ENCODE peak calls at places on chromosomes 6 and 20, in eight cellular contexts. One of them, this sample, is unnamed.

GRCh38 chr6:156846845-156847599 is 69.8 kb downstream of the ARID1B start:
- DNase-seq in CD8-positive, alpha-beta memory T cell: no peak
- DNase-seq in WERI-Rb-1: no peak
- DNase-seq in left lung: no peak
- DNase-seq in cardiac muscle cell: no peak
- DNase-seq in brain microvascular endothelial cell: no peak
- DNase-seq in naive thymus-derived CD4-positive, alpha-beta T cell: no peak
- DNase-seq in dorsolateral prefrontal cortex: no peak
- DNase-seq in this sample: no peak

GRCh38 chr6:52955871-52956270 is 39.2 kb downstream of the GSTA4 start:
- DNase-seq in CD8-positive, alpha-beta memory T cell: no peak
- DNase-seq in WERI-Rb-1: peak
- DNase-seq in left lung: no peak
- DNase-seq in cardiac muscle cell: no peak
- DNase-seq in brain microvascular endothelial cell: no peak
- DNase-seq in naive thymus-derived CD4-positive, alpha-beta T cell: no peak
- DNase-seq in dorsolateral prefrontal cortex: no peak
- DNase-seq in this sample: no peak

GRCh38 chr20:14497004-14497403 is 159.6 kb upstream of the FLRT3 start:
- DNase-seq in CD8-positive, alpha-beta memory T cell: no peak
- DNase-seq in WERI-Rb-1: no peak
- DNase-seq in left lung: no peak
- DNase-seq in cardiac muscle cell: no peak
- DNase-seq in brain microvascular endothelial cell: no peak
- DNase-seq in naive thymus-derived CD4-positive, alpha-beta T cell: no peak
- DNase-seq in dorsolateral prefrontal cortex: no peak
- DNase-seq in this sample: no peak

GRCh38 chr6:3551716-3552511 is 95.1 kb upstream of the SLC22A23 start:
- DNase-seq in CD8-positive, alpha-beta memory T cell: no peak
- DNase-seq in WERI-Rb-1: no peak
- DNase-seq in left lung: no peak
- DNase-seq in cardiac muscle cell: no peak
- DNase-seq in brain microvascular endothelial cell: no peak
- DNase-seq in naive thymus-derived CD4-positive, alpha-beta T cell: no peak
- DNase-seq in dorsolateral prefrontal cortex: no peak
- DNase-seq in this sample: no peak

GRCh38 chr20:38065764-38066375 is 32.3 kb downstream of the RPRD1B start:
- DNase-seq in CD8-positive, alpha-beta memory T cell: no peak
- DNase-seq in WERI-Rb-1: no peak
- DNase-seq in left lung: no peak
- DNase-seq in cardiac muscle cell: no peak
- DNase-seq in brain microvascular endothelial cell: no peak
- DNase-seq in naive thymus-derived CD4-positive, alpha-beta T cell: no peak
- DNase-seq in dorsolateral prefrontal cortex: peak
- DNase-seq in this sample: no peak

GRCh38 chr6:10411915-10412164 is 3.0 kb downstream of the TFAP2A start:
- DNase-seq in CD8-positive, alpha-beta memory T cell: no peak
- DNase-seq in WERI-Rb-1: no peak
- DNase-seq in left lung: no peak
- DNase-seq in cardiac muscle cell: no peak
- DNase-seq in brain microvascular endothelial cell: no peak
- DNase-seq in naive thymus-derived CD4-positive, alpha-beta T cell: no peak
- DNase-seq in dorsolateral prefrontal cortex: no peak
- DNase-seq in this sample: no peak

GRCh38 chr6:107704377-107705013 is 119.6 kb downstream of the SCML4 start:
- DNase-seq in CD8-positive, alpha-beta memory T cell: peak
- DNase-seq in WERI-Rb-1: no peak
- DNase-seq in left lung: no peak
- DNase-seq in cardiac muscle cell: peak
- DNase-seq in brain microvascular endothelial cell: peak
- DNase-seq in naive thymus-derived CD4-positive, alpha-beta T cell: no peak
- DNase-seq in dorsolateral prefrontal cortex: no peak
- DNase-seq in this sample: no peak

GRCh38 chr20:35629432-35630145 is 14.0 kb downstream of the SPAG4 start:
- DNase-seq in CD8-positive, alpha-beta memory T cell: no peak
- DNase-seq in WERI-Rb-1: no peak
- DNase-seq in left lung: no peak
- DNase-seq in cardiac muscle cell: no peak
- DNase-seq in brain microvascular endothelial cell: no peak
- DNase-seq in naive thymus-derived CD4-positive, alpha-beta T cell: no peak
- DNase-seq in dorsolateral prefrontal cortex: no peak
- DNase-seq in this sample: no peak

GRCh38 chr6:7112741-7113313 is 5.1 kb downstream of the RREB1 start:
- DNase-seq in CD8-positive, alpha-beta memory T cell: peak
- DNase-seq in WERI-Rb-1: peak
- DNase-seq in left lung: no peak
- DNase-seq in cardiac muscle cell: no peak
- DNase-seq in brain microvascular endothelial cell: no peak
- DNase-seq in naive thymus-derived CD4-positive, alpha-beta T cell: peak
- DNase-seq in dorsolateral prefrontal cortex: no peak
- DNase-seq in this sample: no peak

GRCh38 chr20:58547527-58548475 is 32.6 kb upstream of the APCDD1L start:
- DNase-seq in CD8-positive, alpha-beta memory T cell: no peak
- DNase-seq in WERI-Rb-1: no peak
- DNase-seq in left lung: no peak
- DNase-seq in cardiac muscle cell: no peak
- DNase-seq in brain microvascular endothelial cell: peak
- DNase-seq in naive thymus-derived CD4-positive, alpha-beta T cell: no peak
- DNase-seq in dorsolateral prefrontal cortex: no peak
- DNase-seq in this sample: no peak

GRCh38 chr20:1887321-1887720 is 7.9 kb upstream of the SIRPA start:
- DNase-seq in CD8-positive, alpha-beta memory T cell: no peak
- DNase-seq in WERI-Rb-1: no peak
- DNase-seq in left lung: no peak
- DNase-seq in cardiac muscle cell: no peak
- DNase-seq in brain microvascular endothelial cell: no peak
- DNase-seq in naive thymus-derived CD4-positive, alpha-beta T cell: no peak
- DNase-seq in dorsolateral prefrontal cortex: no peak
- DNase-seq in this sample: no peak

GRCh38 chr6:165049362-165049761 is 260.0 kb downstream of the C6orf118 start:
- DNase-seq in CD8-positive, alpha-beta memory T cell: no peak
- DNase-seq in WERI-Rb-1: peak
- DNase-seq in left lung: no peak
- DNase-seq in cardiac muscle cell: peak
- DNase-seq in brain microvascular endothelial cell: no peak
- DNase-seq in naive thymus-derived CD4-positive, alpha-beta T cell: no peak
- DNase-seq in dorsolateral prefrontal cortex: no peak
- DNase-seq in this sample: no peak

GRCh38 chr6:111478749-111479148 is 4.3 kb downstream of the REV3L start:
- DNase-seq in CD8-positive, alpha-beta memory T cell: peak
- DNase-seq in WERI-Rb-1: no peak
- DNase-seq in left lung: no peak
- DNase-seq in cardiac muscle cell: peak
- DNase-seq in brain microvascular endothelial cell: peak
- DNase-seq in naive thymus-derived CD4-positive, alpha-beta T cell: peak
- DNase-seq in dorsolateral prefrontal cortex: no peak
- DNase-seq in this sample: no peak

GRCh38 chr20:35307666-35308653 is 15.7 kb upstream of the FAM83C start:
- DNase-seq in CD8-positive, alpha-beta memory T cell: no peak
- DNase-seq in WERI-Rb-1: no peak
- DNase-seq in left lung: no peak
- DNase-seq in cardiac muscle cell: peak
- DNase-seq in brain microvascular endothelial cell: no peak
- DNase-seq in naive thymus-derived CD4-positive, alpha-beta T cell: no peak
- DNase-seq in dorsolateral prefrontal cortex: peak
- DNase-seq in this sample: peak

GRCh38 chr6:16481680-16482079 is 243.3 kb downstream of the GMPR start:
- DNase-seq in CD8-positive, alpha-beta memory T cell: peak
- DNase-seq in WERI-Rb-1: no peak
- DNase-seq in left lung: no peak
- DNase-seq in cardiac muscle cell: peak
- DNase-seq in brain microvascular endothelial cell: no peak
- DNase-seq in naive thymus-derived CD4-positive, alpha-beta T cell: peak
- DNase-seq in dorsolateral prefrontal cortex: no peak
- DNase-seq in this sample: no peak

DNA sequence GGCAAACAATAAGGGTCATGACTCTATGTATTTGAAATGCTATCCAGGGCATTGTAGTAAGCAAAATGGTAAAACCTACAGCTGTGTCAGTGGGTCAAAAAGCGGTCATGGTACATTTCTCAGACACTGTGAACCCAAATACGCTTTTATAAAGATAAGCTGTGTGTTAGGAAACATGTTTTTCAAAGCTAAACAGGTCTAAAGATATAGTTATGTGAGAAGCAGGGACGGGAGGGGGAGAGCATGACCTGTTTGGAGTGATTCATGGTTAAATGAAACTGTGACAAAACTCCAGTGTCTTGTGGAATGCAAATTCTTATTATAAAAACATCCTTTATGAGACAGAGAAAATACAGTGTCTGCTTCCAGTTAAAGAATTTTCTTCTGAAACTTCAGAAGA is 205.4 kb upstream of the BMP2 start:
- DNase-seq in CD8-positive, alpha-beta memory T cell: no peak
- DNase-seq in WERI-Rb-1: no peak
- DNase-seq in left lung: no peak
- DNase-seq in cardiac muscle cell: peak
- DNase-seq in brain microvascular endothelial cell: peak
- DNase-seq in naive thymus-derived CD4-positive, alpha-beta T cell: no peak
- DNase-seq in dorsolateral prefrontal cortex: no peak
- DNase-seq in this sample: no peak
- H3K27ac ChIP-seq in CD8-positive, alpha-beta memory T cell: no peak
- H3K27ac ChIP-seq in WERI-Rb-1: no peak
- H3K27ac ChIP-seq in left lung: no peak
- H3K27ac ChIP-seq in cardiac muscle cell: no peak
- H3K27ac ChIP-seq in brain microvascular endothelial cell: peak
- H3K27ac ChIP-seq in naive thymus-derived CD4-positive, alpha-beta T cell: no peak
- H3K27ac ChIP-seq in dorsolateral prefrontal cortex: no peak
- H3K27ac ChIP-seq in this sample: no peak

DNA sequence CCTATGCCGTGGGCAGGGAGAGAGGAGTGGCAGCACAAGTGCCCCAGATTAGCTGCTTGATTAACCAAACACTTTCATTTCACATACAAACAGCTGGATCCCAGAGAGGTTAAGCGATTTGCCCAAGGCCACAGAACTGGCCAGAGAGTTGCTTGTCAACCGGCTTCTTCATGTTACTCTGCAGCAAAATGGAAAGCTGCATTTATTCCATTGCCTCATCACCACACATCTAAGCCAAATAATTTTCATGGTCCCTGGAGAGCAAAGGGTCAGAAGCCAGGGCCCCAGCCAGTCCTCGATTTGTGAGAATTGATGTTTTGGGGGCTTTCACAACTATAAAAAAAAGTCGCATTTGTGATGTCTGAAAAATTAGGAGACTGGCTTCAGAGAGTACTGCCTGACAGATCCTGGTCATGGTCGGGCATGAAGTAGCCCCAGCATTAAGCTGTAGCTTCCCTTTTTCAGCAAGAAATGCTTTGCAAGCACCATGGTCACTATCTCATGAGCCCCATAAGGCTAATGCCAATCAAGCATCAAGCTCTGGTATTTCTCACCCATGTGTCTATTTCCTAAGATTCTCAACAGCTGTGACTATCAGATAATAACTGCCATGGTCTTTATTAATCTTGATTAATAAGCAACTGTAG is 95.8 kb downstream of the BANF2 start:
- DNase-seq in CD8-positive, alpha-beta memory T cell: no peak
- DNase-seq in WERI-Rb-1: no peak
- DNase-seq in left lung: no peak
- DNase-seq in cardiac muscle cell: peak
- DNase-seq in brain microvascular endothelial cell: no peak
- DNase-seq in naive thymus-derived CD4-positive, alpha-beta T cell: no peak
- DNase-seq in dorsolateral prefrontal cortex: no peak
- DNase-seq in this sample: no peak
- H3K27ac ChIP-seq in CD8-positive, alpha-beta memory T cell: no peak
- H3K27ac ChIP-seq in WERI-Rb-1: no peak
- H3K27ac ChIP-seq in left lung: peak
- H3K27ac ChIP-seq in cardiac muscle cell: no peak
- H3K27ac ChIP-seq in brain microvascular endothelial cell: no peak
- H3K27ac ChIP-seq in naive thymus-derived CD4-positive, alpha-beta T cell: no peak
- H3K27ac ChIP-seq in dorsolateral prefrontal cortex: no peak
- H3K27ac ChIP-seq in this sample: no peak

DNA sequence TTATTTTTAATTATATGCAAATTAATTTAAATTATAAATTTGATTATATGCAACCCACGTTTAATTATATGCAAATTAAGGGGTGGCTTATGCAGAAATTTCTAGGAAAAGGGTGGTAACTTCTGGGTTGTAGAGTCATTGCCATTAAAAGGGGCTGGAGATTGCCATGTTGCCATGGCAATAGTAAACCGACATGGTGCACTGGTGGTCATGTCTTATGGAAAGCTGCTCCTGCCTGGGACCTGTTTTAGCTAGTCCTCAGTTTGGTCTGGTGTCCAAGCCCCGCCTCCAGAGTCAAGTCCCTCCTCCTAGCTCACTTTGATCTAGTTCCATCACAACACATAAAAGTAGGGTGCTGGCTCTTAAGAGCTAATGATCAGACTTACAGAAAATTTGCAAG is 5.4 kb downstream of the SLC22A2 start:
- DNase-seq in CD8-positive, alpha-beta memory T cell: no peak
- DNase-seq in WERI-Rb-1: no peak
- DNase-seq in left lung: no peak
- DNase-seq in cardiac muscle cell: no peak
- DNase-seq in brain microvascular endothelial cell: no peak
- DNase-seq in naive thymus-derived CD4-positive, alpha-beta T cell: no peak
- DNase-seq in dorsolateral prefrontal cortex: no peak
- DNase-seq in this sample: no peak
- H3K27ac ChIP-seq in CD8-positive, alpha-beta memory T cell: no peak
- H3K27ac ChIP-seq in WERI-Rb-1: no peak
- H3K27ac ChIP-seq in left lung: no peak
- H3K27ac ChIP-seq in cardiac muscle cell: no peak
- H3K27ac ChIP-seq in brain microvascular endothelial cell: no peak
- H3K27ac ChIP-seq in naive thymus-derived CD4-positive, alpha-beta T cell: no peak
- H3K27ac ChIP-seq in dorsolateral prefrontal cortex: no peak
- H3K27ac ChIP-seq in this sample: no peak

GRCh38 chr6:18412073-18412472 is 24.9 kb downstream of the RNF144B start:
- DNase-seq in CD8-positive, alpha-beta memory T cell: no peak
- DNase-seq in WERI-Rb-1: no peak
- DNase-seq in left lung: no peak
- DNase-seq in cardiac muscle cell: no peak
- DNase-seq in brain microvascular endothelial cell: no peak
- DNase-seq in naive thymus-derived CD4-positive, alpha-beta T cell: no peak
- DNase-seq in dorsolateral prefrontal cortex: no peak
- DNase-seq in this sample: no peak

GRCh38 chr6:18410412-18410811 is 23.3 kb downstream of the RNF144B start:
- DNase-seq in CD8-positive, alpha-beta memory T cell: no peak
- DNase-seq in WERI-Rb-1: no peak
- DNase-seq in left lung: no peak
- DNase-seq in cardiac muscle cell: no peak
- DNase-seq in brain microvascular endothelial cell: no peak
- DNase-seq in naive thymus-derived CD4-positive, alpha-beta T cell: no peak
- DNase-seq in dorsolateral prefrontal cortex: no peak
- DNase-seq in this sample: no peak

GRCh38 chr6:18414102-18414501 is 27.0 kb downstream of the RNF144B start:
- DNase-seq in CD8-positive, alpha-beta memory T cell: no peak
- DNase-seq in WERI-Rb-1: no peak
- DNase-seq in left lung: no peak
- DNase-seq in cardiac muscle cell: no peak
- DNase-seq in brain microvascular endothelial cell: no peak
- DNase-seq in naive thymus-derived CD4-positive, alpha-beta T cell: no peak
- DNase-seq in dorsolateral prefrontal cortex: no peak
- DNase-seq in this sample: no peak

GRCh38 chr6:18413320-18413830 is 26.2 kb downstream of the RNF144B start:
- DNase-seq in CD8-positive, alpha-beta memory T cell: no peak
- DNase-seq in WERI-Rb-1: no peak
- DNase-seq in left lung: no peak
- DNase-seq in cardiac muscle cell: no peak
- DNase-seq in brain microvascular endothelial cell: no peak
- DNase-seq in naive thymus-derived CD4-positive, alpha-beta T cell: no peak
- DNase-seq in dorsolateral prefrontal cortex: no peak
- DNase-seq in this sample: no peak

DNA sequence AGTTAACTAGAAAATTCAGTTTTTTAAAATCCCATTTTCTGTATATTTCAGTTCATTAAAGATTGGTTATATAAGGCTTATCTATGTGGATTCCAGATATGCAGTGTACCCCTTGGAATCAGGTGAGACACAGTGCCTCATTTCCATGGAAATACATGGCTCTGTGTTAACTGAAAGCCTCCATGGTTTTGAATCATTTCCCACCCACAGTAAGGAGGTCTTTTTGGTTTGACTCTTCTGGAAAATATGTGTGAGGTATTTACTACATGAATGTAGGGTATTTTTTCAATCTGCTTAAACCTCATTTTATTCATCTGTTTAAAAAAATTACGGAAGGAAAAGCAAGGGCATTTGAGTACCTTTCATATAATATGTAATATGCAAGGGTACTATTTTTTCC is 25.5 kb downstream of the RNF144B start:
- DNase-seq in CD8-positive, alpha-beta memory T cell: no peak
- DNase-seq in WERI-Rb-1: no peak
- DNase-seq in left lung: no peak
- DNase-seq in cardiac muscle cell: no peak
- DNase-seq in brain microvascular endothelial cell: peak
- DNase-seq in naive thymus-derived CD4-positive, alpha-beta T cell: no peak
- DNase-seq in dorsolateral prefrontal cortex: no peak
- DNase-seq in this sample: no peak
- H3K27ac ChIP-seq in CD8-positive, alpha-beta memory T cell: no peak
- H3K27ac ChIP-seq in WERI-Rb-1: no peak
- H3K27ac ChIP-seq in left lung: no peak
- H3K27ac ChIP-seq in cardiac muscle cell: no peak
- H3K27ac ChIP-seq in brain microvascular endothelial cell: no peak
- H3K27ac ChIP-seq in naive thymus-derived CD4-positive, alpha-beta T cell: no peak
- H3K27ac ChIP-seq in dorsolateral prefrontal cortex: no peak
- H3K27ac ChIP-seq in this sample: no peak

This sample was measured in caudate nucleus.